ENCODE peak calls at places on chromosomes 11 and 22, in six cellular contexts. Y is HepG2, F is GM12878, J is upper lobe of left lung, N is A549, X is K562. I is an unnamed sample.
A peak's percentile ranks its signal among the peaks of the same experiment; 100 is the strongest.

GRCh38 chr11:44568706-44569473 is 3.4 kb downstream of the CD82 start:
- ATAC-seq in Y (no peak), X (peak; percentile 2), J (peak; percentile 41), N (peak; percentile 20), F (peak; percentile 52), I (no peak)

GRCh38 chr22:46430961-46431838 is 95.7 kb downstream of the TRMU start:
- ATAC-seq in N (no peak), X (no peak), F (no peak), J (no peak), Y (peak; percentile 98), I (no peak)

GRCh38 chr11:93821617-93822016 is 28.8 kb downstream of the VSTM5 start:
- ATAC-seq in J (no peak), Y (peak; percentile 68), N (no peak), F (no peak), X (peak; percentile 12), I (no peak)

GRCh38 chr11:95074806-95075563 is 8.3 kb downstream of the SRSF8 start:
- ATAC-seq in N (no peak), F (no peak), X (no peak), Y (peak; percentile 41), J (peak; percentile 67), I (peak; percentile 10)

GRCh38 chr11:18368236-18368635 is 26.1 kb upstream of the LDHA start:
- ATAC-seq in F (no peak), Y (no peak), N (peak; percentile 39), J (no peak), X (no peak), I (no peak)

GRCh38 chr11:8098879-8099278 is 17.9 kb downstream of the TUB start:
- ATAC-seq in J (no peak), N (peak; percentile 41), X (peak; percentile 25), Y (no peak), F (no peak), I (no peak)

GRCh38 chr11:61123775-61124571 is 21.7 kb downstream of the CD5 start:
- ATAC-seq in F (peak; percentile 13), N (no peak), X (peak; percentile 29), Y (no peak), J (no peak), I (no peak)

GRCh38 chr11:113507341-113507740 is 32.1 kb upstream of the DRD2 start:
- ATAC-seq in X (no peak), N (no peak), Y (no peak), F (no peak), J (no peak), I (no peak)

GRCh38 chr11:37177721-37178120 is 579.7 kb upstream of the RAG2 start:
- ATAC-seq in Y (no peak), J (no peak), F (no peak), X (no peak), N (no peak), I (no peak)

GRCh38 chr11:41307371-41308080 is 151.9 kb downstream of the LRRC4C start:
- ATAC-seq in N (no peak), F (peak; percentile 23), Y (no peak), X (no peak), J (no peak), I (no peak)

GRCh38 chr11:34086554-34087278 is 18.7 kb upstream of the NAT10 start:
- ATAC-seq in F (peak; percentile 44), X (no peak), N (no peak), J (no peak), Y (no peak), I (no peak)

GRCh38 chr11:2215561-2216399 is 44.2 kb upstream of the TH start:
- ATAC-seq in Y (peak; percentile 9), N (no peak), F (no peak), X (peak; percentile 48), J (no peak), I (no peak)

GRCh38 chr11:107916671-107917241 is 11.5 kb upstream of the RAB39A start:
- ATAC-seq in X (peak; percentile 75), N (no peak), F (peak; percentile 91), Y (peak; percentile 95), J (no peak), I (no peak)

DNA sequence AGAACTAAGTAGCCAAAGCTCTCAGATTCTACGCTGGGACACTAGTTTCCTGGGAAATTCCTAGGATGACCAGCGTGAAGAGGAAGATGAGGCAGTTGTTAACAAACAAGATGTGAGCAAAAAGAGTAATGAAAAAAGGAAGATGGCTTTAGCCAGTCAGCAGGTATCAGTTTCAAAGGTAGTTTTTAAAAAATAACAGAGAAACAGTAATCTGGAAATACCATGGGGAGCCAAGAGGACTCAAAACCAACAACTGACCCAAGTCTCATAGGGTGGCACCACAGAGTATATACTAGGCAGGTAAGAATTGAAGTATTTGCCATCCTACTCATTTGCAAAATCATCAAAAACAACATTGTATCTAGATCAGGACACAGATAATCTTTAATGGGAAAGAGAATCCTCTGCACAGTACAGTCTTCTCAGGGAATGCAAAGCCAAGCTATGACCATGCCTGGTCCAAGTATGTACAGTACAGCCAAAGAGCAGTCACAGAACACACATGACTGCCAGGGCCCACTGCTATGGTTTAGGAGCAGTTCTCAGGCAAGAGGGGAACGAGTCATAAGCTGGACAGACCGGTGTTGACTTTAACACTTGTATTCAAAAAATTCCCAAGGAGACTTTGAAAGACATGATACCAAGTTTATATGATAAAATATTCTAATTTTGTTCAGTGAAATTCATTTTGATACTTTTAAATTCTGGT is 20.6 kb downstream of the MSANTD4 start:
- ATAC-seq in Y (no peak), F (peak; percentile 61), N (no peak), J (peak; percentile 26), X (no peak), I (no peak)
- TF ChIP-seq EP300 in Y (no peak), F (no peak), N (no peak), J (no peak), X (no peak), I (no peak)

GRCh38 chr11:120230433-120231071 is 9.4 kb upstream of the POU2F3 start:
- ATAC-seq in Y (no peak), X (no peak), N (no peak), J (no peak), F (no peak), I (no peak)
- H3K27ac ChIP-seq in Y (no peak overlapping the region), X (no peak overlapping the region), N (no peak overlapping the region), J (no peak overlapping the region), F (no peak overlapping the region), I (no peak overlapping the region)

GRCh38 chr11:110296226-110297081 is at the start of gene RDX:
- ATAC-seq in Y (peak; percentile 76), F (peak; percentile 73), N (peak; percentile 77), X (peak; percentile 84), J (peak; percentile 83), I (peak; percentile 92)
- TF ChIP-seq EP300 in Y (no peak), F (no peak), N (no peak), X (no peak), J (no peak), I (no peak)

DNA sequence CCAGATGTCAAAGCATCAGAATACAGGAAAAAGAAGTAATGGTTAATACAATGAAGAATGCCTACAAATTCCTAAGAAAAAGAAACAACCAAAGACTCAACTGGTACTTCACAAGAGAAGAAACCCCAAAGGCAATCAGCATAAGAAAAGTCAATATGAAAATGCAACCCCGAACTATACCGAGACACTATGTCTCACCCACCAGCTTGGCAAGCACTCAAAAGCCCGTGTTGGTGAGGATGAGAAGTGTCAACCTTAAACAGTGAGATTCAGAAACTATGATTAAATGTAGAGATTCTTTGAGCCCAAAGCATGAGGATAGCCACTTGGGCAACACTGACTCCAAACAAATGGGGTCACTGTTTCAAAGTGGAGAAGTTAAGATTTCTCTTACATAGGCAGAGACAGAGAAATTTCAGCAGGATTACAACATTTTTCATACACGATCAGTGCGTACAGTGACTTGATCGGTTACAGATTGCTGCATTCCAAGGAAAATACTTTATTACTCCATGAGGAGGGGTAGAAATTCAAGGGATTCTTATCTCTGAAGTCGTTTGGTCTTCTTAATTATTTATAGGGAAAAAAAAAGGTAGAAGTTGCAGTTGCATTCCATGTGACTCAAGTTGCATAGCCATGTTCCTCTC is 10.9 kb upstream of the SMIM38 start:
- ATAC-seq in X (no peak), Y (no peak), J (no peak), F (peak; percentile 67), N (no peak), I (no peak)
- H3K27ac ChIP-seq in X (no peak overlapping the region), Y (no peak overlapping the region), J (no peak overlapping the region), F (no peak overlapping the region), N (no peak overlapping the region), I (no peak overlapping the region)

DNA sequence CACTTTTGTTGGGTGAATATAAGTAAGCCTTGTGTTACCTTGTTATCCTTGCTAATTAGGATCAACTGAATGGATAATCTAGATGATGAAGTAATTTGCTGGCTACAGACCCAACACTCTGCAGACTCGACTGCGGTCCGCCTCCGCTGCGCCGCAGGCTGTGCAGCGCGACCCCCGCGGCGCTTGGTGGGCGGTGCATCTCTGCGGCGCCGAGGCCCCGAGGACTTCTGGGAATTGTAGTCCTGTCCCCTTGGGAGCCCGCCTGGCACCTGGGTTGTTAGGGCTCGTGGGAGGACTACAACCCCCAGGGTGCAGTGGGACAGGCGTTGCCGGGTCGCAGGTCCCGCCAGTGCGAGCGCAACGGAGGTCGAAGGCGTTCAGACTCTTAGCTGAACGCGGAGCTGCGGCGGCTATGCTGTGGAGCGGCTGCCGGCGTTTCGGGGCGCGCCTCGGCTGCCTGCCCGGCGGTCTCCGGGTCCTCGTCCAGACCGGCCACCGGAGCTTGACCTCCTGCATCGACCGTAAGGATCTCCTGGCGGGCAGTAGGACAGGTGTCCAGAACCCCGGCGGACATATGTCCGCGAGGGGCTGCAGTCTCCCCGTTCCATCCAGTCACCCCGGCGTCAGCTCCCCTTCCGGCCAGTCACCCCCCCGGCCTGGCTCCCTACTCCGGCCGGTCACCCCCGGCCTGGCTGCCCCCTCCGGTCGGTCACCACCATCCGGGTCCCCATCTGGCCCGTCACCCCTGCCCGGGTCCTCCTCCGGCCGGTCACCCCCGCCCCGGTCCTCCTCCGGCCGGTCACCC is at the start of the genes ACAD8 and THYN1:
- ATAC-seq in N (peak; percentile 99), J (peak; percentile 99), F (peak; percentile 100), Y (peak; percentile 99), X (peak; percentile 99), I (peak; percentile 100)
- TF ChIP-seq EP300 in N (no peak), J (no peak), F (no peak), Y (no peak), X (no peak), I (no peak)

GRCh38 chr22:38927033-38927789 is 30.2 kb upstream of the APOBEC3A start:
- ATAC-seq in Y (no peak), X (peak; percentile 66), J (peak; percentile 85), F (peak; percentile 96), N (peak; percentile 90), I (peak; percentile 66)
- H3K27ac ChIP-seq in Y (no peak overlapping the region), X (no peak overlapping the region), J (peak overlapping the region; percentile 62), F (no peak overlapping the region), N (peak overlapping the region; percentile 72), I (peak overlapping the region; percentile 86)